ENCODE peak calls at places on chromosomes 6 and 20, in five cellular contexts. One of them, this sample, is unnamed.

GRCh38 chr20:25539742-25540201 is 45.6 kb downstream of the NINL start:
- DNase-seq in A549: no peak
- DNase-seq in IMR-90: peak
- DNase-seq in GM12878: no peak
- DNase-seq in K562: no peak
- DNase-seq in this sample: no peak

GRCh38 chr6:48186746-48187145 is 75.7 kb upstream of the PTCHD4 start:
- DNase-seq in A549: no peak
- DNase-seq in IMR-90: no peak
- DNase-seq in GM12878: no peak
- DNase-seq in K562: no peak
- DNase-seq in this sample: no peak

GRCh38 chr6:168157272-168158007 is 78.4 kb upstream of the FRMD1 start:
- DNase-seq in A549: peak
- DNase-seq in IMR-90: peak
- DNase-seq in GM12878: no peak
- DNase-seq in K562: no peak
- DNase-seq in this sample: no peak

GRCh38 chr6:35640017-35640664 is 48.6 kb downstream of the FKBP5 start:
- DNase-seq in A549: no peak
- DNase-seq in IMR-90: peak
- DNase-seq in GM12878: no peak
- DNase-seq in K562: no peak
- DNase-seq in this sample: no peak

GRCh38 chr6:163408352-163408991 is 6.0 kb upstream of the QKI start:
- DNase-seq in A549: peak
- DNase-seq in IMR-90: no peak
- DNase-seq in GM12878: no peak
- DNase-seq in K562: no peak
- DNase-seq in this sample: no peak

GRCh38 chr20:45878076-45878731 is 2.8 kb upstream of the ZSWIM1 start:
- DNase-seq in A549: no peak
- DNase-seq in IMR-90: no peak
- DNase-seq in GM12878: no peak
- DNase-seq in K562: peak
- DNase-seq in this sample: no peak

GRCh38 chr6:132300323-132300949 is 100.8 kb downstream of the MOXD1 start:
- DNase-seq in A549: peak
- DNase-seq in IMR-90: peak
- DNase-seq in GM12878: no peak
- DNase-seq in K562: peak
- DNase-seq in this sample: peak

GRCh38 chr6:13287104-13287503 is 41.2 kb downstream of the TBC1D7 start:
- DNase-seq in A549: no peak
- DNase-seq in IMR-90: no peak
- DNase-seq in GM12878: no peak
- DNase-seq in K562: peak
- DNase-seq in this sample: no peak

GRCh38 chr6:157761331-157761921 is 61.6 kb upstream of the SNX9 start:
- DNase-seq in A549: no peak
- DNase-seq in IMR-90: peak
- DNase-seq in GM12878: peak
- DNase-seq in K562: no peak
- DNase-seq in this sample: no peak

GRCh38 chr6:108020438-108021116 is 54.0 kb downstream of the OSTM1 start:
- DNase-seq in A549: no peak
- DNase-seq in IMR-90: no peak
- DNase-seq in GM12878: no peak
- DNase-seq in K562: no peak
- DNase-seq in this sample: no peak

GRCh38 chr6:40732878-40733277 is 145.7 kb upstream of the LRFN2 start:
- DNase-seq in A549: no peak
- DNase-seq in IMR-90: no peak
- DNase-seq in GM12878: no peak
- DNase-seq in K562: no peak
- DNase-seq in this sample: no peak

GRCh38 chr6:170165501-170166117 is 125.3 kb downstream of the DLL1 start:
- DNase-seq in A549: no peak
- DNase-seq in IMR-90: no peak
- DNase-seq in GM12878: no peak
- DNase-seq in K562: no peak
- DNase-seq in this sample: no peak
- TF ChIP-seq RCOR1 in A549: no peak
- TF ChIP-seq RCOR1 in IMR-90: no peak
- TF ChIP-seq RCOR1 in GM12878: no peak
- TF ChIP-seq RCOR1 in K562: no peak
- TF ChIP-seq RCOR1 in this sample: no peak

GRCh38 chr20:1875169-1875554 is 20.0 kb upstream of the SIRPA start:
- DNase-seq in A549: no peak
- DNase-seq in IMR-90: no peak
- DNase-seq in GM12878: no peak
- DNase-seq in K562: no peak
- DNase-seq in this sample: no peak

GRCh38 chr20:1877604-1878195 is 17.5 kb upstream of the SIRPA start:
- DNase-seq in A549: no peak
- DNase-seq in IMR-90: no peak
- DNase-seq in GM12878: no peak
- DNase-seq in K562: no peak
- DNase-seq in this sample: no peak

GRCh38 chr20:1876975-1877603 is 18.1 kb upstream of the SIRPA start:
- DNase-seq in A549: peak
- DNase-seq in IMR-90: peak
- DNase-seq in GM12878: no peak
- DNase-seq in K562: no peak
- DNase-seq in this sample: peak

GRCh38 chr20:1875762-1876161 is 19.4 kb upstream of the SIRPA start:
- DNase-seq in A549: no peak
- DNase-seq in IMR-90: no peak
- DNase-seq in GM12878: no peak
- DNase-seq in K562: no peak
- DNase-seq in this sample: peak

DNA sequence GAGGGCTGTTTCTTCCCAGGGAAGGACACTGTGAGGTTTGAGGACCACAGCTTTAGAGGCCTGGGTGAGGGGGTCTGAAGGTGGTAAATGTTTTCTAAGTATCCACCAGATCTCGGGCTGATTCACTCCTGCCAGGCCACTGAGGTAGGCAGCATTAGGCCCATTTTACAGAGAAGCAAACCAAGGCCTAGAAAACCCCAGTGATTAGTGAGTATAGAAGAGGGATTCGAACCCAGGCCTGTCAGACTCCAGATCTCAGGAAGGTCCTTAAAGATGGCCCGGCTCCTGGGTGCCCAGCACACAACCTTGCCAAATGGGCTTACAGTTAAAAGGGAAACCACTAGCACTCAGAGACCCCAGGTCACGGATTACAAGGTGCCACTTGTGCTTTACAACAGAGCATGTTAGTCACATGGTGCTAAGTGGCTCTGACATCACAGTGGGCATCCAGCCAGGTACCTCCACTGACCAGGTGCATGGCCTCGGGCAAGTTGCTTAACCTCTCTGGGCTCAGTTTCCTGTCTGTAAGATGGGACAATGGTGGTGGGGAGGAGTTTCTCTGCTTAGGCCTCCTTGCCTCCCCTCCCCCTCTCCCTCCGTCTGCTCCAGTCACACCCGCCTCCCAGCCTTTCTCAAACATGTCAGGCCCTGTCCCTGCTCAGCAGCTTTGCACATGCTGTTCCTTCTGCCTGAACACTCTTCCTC is 18.8 kb upstream of the SIRPA start:
- DNase-seq in A549: peak
- DNase-seq in IMR-90: no peak
- DNase-seq in GM12878: no peak
- DNase-seq in K562: no peak
- DNase-seq in this sample: no peak
- TF ChIP-seq RCOR1 in A549: no peak
- TF ChIP-seq RCOR1 in IMR-90: no peak
- TF ChIP-seq RCOR1 in GM12878: no peak
- TF ChIP-seq RCOR1 in K562: no peak
- TF ChIP-seq RCOR1 in this sample: no peak

GRCh38 chr20:8997720-8998119 is 71.2 kb upstream of the PLCB4 start:
- DNase-seq in A549: no peak
- DNase-seq in IMR-90: no peak
- DNase-seq in GM12878: no peak
- DNase-seq in K562: peak
- DNase-seq in this sample: no peak
- TF ChIP-seq RCOR1 in A549: no peak
- TF ChIP-seq RCOR1 in IMR-90: no peak
- TF ChIP-seq RCOR1 in GM12878: no peak
- TF ChIP-seq RCOR1 in K562: no peak
- TF ChIP-seq RCOR1 in this sample: no peak

DNA sequence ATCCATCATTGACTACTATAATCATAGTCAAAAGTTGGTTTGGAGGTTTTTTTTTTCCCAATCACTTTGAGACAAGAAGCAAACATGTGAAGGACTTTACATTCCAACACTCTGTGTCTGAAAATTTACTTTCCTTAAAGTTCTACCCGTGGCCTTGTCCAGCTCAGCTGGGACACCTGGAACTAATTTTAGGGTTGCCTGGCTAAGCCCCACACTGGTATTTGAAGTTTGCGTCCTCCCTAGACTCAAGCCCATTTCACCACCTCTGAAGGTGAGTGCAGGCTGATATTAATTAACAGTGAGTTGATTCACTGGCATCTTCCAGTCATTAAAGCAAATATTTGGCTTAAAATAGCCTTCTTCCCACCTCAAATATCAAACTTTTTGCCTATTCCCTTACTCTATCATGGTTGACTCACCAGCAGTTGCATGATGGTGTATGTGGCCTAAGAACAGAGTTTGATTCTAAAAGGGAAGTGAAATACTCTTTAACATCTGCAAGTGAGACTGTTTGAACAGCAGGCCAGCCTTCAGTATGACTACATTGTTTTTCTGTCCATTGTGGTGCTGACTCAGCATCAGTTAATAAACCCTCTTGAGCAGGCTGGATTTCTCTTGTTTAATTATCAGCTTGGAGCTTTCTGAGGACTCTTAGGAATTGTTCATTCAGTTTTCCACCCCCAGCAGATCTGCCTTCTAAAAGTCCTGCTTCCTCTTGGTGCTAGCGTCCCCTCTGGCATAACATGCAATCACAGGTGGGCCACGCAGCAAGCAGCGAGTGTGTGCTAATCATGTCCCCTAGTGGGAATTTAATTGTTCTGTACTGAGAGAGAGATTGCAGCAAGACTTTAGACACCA is 1.8 kb upstream of the PRDM1 start:
- DNase-seq in A549: peak
- DNase-seq in IMR-90: peak
- DNase-seq in GM12878: peak
- DNase-seq in K562: peak
- DNase-seq in this sample: no peak
- TF ChIP-seq RCOR1 in A549: no peak
- TF ChIP-seq RCOR1 in IMR-90: no peak
- TF ChIP-seq RCOR1 in GM12878: no peak
- TF ChIP-seq RCOR1 in K562: no peak
- TF ChIP-seq RCOR1 in this sample: no peak